ENCODE peak calls at places on chromosomes 13 and 19, in four cellular contexts. T is ovary, X is GDM1, D is C1 segment of cervical spinal cord. B is an unnamed sample.

GRCh38 chr19:19579533-19580361 is 38.7 kb downstream of the PBX4 start:
- DNase-seq in T (no peak), X (no peak), D (no peak), B (no peak)

GRCh38 chr13:43475135-43475534 is 311.6 kb downstream of the ENOX1 start:
- DNase-seq in T (peak), X (no peak), D (no peak), B (no peak)

GRCh38 chr13:45194081-45194939 is 6.5 kb downstream of the KCTD4 start:
- DNase-seq in T (peak), X (no peak), D (peak), B (no peak)

GRCh38 chr13:41127746-41128145 is 4.9 kb downstream of the KBTBD6 start:
- DNase-seq in T (no peak), X (no peak), D (no peak), B (no peak)

GRCh38 chr13:113465241-113465640 is 12.0 kb upstream of the ADPRHL1 start:
- DNase-seq in T (no peak), X (no peak), D (no peak), B (no peak)

GRCh38 chr19:39083599-39083982 is 577 bp upstream of the ACP7 start:
- DNase-seq in T (no peak), X (no peak), D (no peak), B (no peak)

GRCh38 chr19:53982056-53982455 is 9.4 kb upstream of the CACNG6 start:
- DNase-seq in T (no peak), X (no peak), D (no peak), B (no peak)

GRCh38 chr13:112073245-112074138 is 6.5 kb downstream of the SOX1 start:
- DNase-seq in T (no peak), X (no peak), D (peak), B (no peak)

GRCh38 chr13:68697551-68697950 is 1410.1 kb upstream of the ATXN8OS start:
- DNase-seq in T (no peak), X (no peak), D (no peak), B (no peak)

GRCh38 chr13:90238433-90238832 is 1109.1 kb upstream of the MIR17HG start:
- DNase-seq in T (no peak), X (no peak), D (no peak), B (no peak)

GRCh38 chr13:62320129-62320724 is 904.6 kb upstream of the PCDH20 start:
- DNase-seq in T (no peak), X (no peak), D (no peak), B (no peak)

GRCh38 chr13:26255717-26256277 is 1.9 kb downstream of the CDK8 start:
- DNase-seq in T (no peak), X (no peak), D (no peak), B (no peak)

GRCh38 chr19:39935262-39935661 is 828 bp upstream of the FCGBP start:
- DNase-seq in T (no peak), X (no peak), D (no peak), B (no peak)

GRCh38 chr19:5960005-5961001 is 17.6 kb downstream of the RANBP3 start:
- DNase-seq in T (no peak), X (no peak), D (peak), B (no peak)

GRCh38 chr19:18666304-18666703 is 17.2 kb upstream of the CRTC1 start:
- DNase-seq in T (no peak), X (no peak), D (no peak), B (no peak)

GRCh38 chr19:10625003-10625761 is at the start of gene SLC44A2:
- DNase-seq in T (peak), X (no peak), D (peak), B (peak)

GRCh38 chr19:41172297-41173164 is 20.5 kb upstream of the CYP2S1 start:
- DNase-seq in T (no peak), X (no peak), D (no peak), B (peak)

GRCh38 chr19:30095171-30095570 is 153.1 kb downstream of the URI1 start:
- DNase-seq in T (no peak), X (no peak), D (no peak), B (no peak)

GRCh38 chr13:109344552-109345157 is 441.7 kb downstream of the IRS2 start:
- DNase-seq in T (no peak), X (no peak), D (no peak), B (no peak)

GRCh38 chr19:11345122-11345752 is 831 bp downstream of the TMEM205 start:
- DNase-seq in T (no peak), X (no peak), D (no peak), B (no peak)

GRCh38 chr13:110304256-110304655 is 2.7 kb downstream of the COL4A1 start:
- DNase-seq in T (no peak), X (no peak), D (no peak), B (no peak)

GRCh38 chr19:19292607-19293006 is 19.5 kb upstream of the TM6SF2 start:
- DNase-seq in T (no peak), X (no peak), D (no peak), B (no peak)

GRCh38 chr13:23749288-23749880 is 139.8 kb downstream of the MIPEP start:
- DNase-seq in T (no peak), X (no peak), D (no peak), B (no peak)

GRCh38 chr19:42284066-42284501 is 15.0 kb downstream of the CIC start:
- DNase-seq in T (peak), X (peak), D (peak), B (peak)

GRCh38 chr19:1531587-1531986 is 7.7 kb downstream of the PLK5 start:
- DNase-seq in T (no peak), X (no peak), D (no peak), B (no peak)

GRCh38 chr13:97743946-97744345 is 209.5 kb upstream of the IPO5 start:
- DNase-seq in T (no peak), X (no peak), D (no peak), B (no peak)

GRCh38 chr13:50230365-50230978 is 215.2 kb downstream of the KCNRG start:
- DNase-seq in T (no peak), X (no peak), D (no peak), B (no peak)

GRCh38 chr13:98334620-98335205 is 157.6 kb upstream of the RNF113B start:
- DNase-seq in T (no peak), X (no peak), D (no peak), B (no peak)

GRCh38 chr19:49149652-49150105 is 5.5 kb downstream of the HRC start:
- DNase-seq in T (peak), X (peak), D (peak), B (peak)

B was measured in lower lobe of right lung.